ENCODE peak calls at places on chromosome X, in six cellular contexts. T is AG10803, E is neuronal stem cell, P is mucosa of descending colon, L is SJSA1, R is A673. U is an unnamed sample.

GRCh38 chrX:20623448-20623847 is 356.7 kb upstream of the RPS6KA3 start:
- DNase-seq in T (no peak), E (no peak), P (no peak), L (no peak), R (no peak), U (no peak)

GRCh38 chrX:106039920-106040319 is 1.4 kb upstream of the SERPINA7 start:
- DNase-seq in T (no peak), E (no peak), P (peak; percentile 20), L (no peak), R (no peak), U (no peak)

GRCh38 chrX:107678957-107679740 is 50.8 kb downstream of the PRPS1 start:
- DNase-seq in T (peak; percentile 69), E (no peak), P (peak; percentile 68), L (peak; percentile 41), R (peak; percentile 17), U (peak; percentile 39)

GRCh38 chrX:111100191-111100590 is 4.2 kb downstream of the PAK3 start:
- DNase-seq in T (peak; percentile 37), E (peak; percentile 21), P (peak; percentile 31), L (no peak), R (peak; percentile 62), U (no peak)

GRCh38 chrX:22674947-22675346 is 324.8 kb upstream of the DDX53 start:
- DNase-seq in T (no peak), E (no peak), P (no peak), L (no peak), R (no peak), U (no peak)

GRCh38 chrX:110000854-110001701 is 1.8 kb upstream of the TMEM164 start:
- DNase-seq in T (no peak), E (no peak), P (no peak), L (no peak), R (no peak), U (no peak)

GRCh38 chrX:67353651-67354370 is 190.0 kb upstream of the AR start:
- DNase-seq in T (peak; percentile 27), E (no peak), P (no peak), L (no peak), R (no peak), U (no peak)

GRCh38 chrX:71147496-71148277 is 3.0 kb downstream of the NLGN3 start:
- DNase-seq in T (no peak), E (no peak), P (no peak), L (no peak), R (no peak), U (no peak)

GRCh38 chrX:105190252-105190853 is 30.1 kb downstream of the TEX13A start:
- DNase-seq in T (peak; percentile 4), E (peak; percentile 29), P (peak; percentile 49), L (no peak), R (peak; percentile 35), U (no peak)

GRCh38 chrX:129984196-129984962 is 1.9 kb downstream of the BCORL1 start:
- DNase-seq in T (peak; percentile 3), E (no peak), P (peak; percentile 33), L (no peak), R (no peak), U (no peak)

GRCh38 chrX:65601126-65601525 is 66.3 kb upstream of the MSN start:
- DNase-seq in T (no peak), E (no peak), P (no peak), L (no peak), R (no peak), U (no peak)

GRCh38 chrX:124216396-124217124 is 115.9 kb upstream of the TEX13D start:
- DNase-seq in T (no peak), E (no peak), P (no peak), L (no peak), R (peak; percentile 44), U (no peak)

GRCh38 chrX:107715331-107716044 is 60.1 kb downstream of the TSC22D3 start:
- DNase-seq in T (peak; percentile 50), E (no peak), P (peak; percentile 15), L (no peak), R (no peak), U (no peak)

GRCh38 chrX:56563231-56564116 is at the start of gene UBQLN2:
- DNase-seq in T (peak; percentile 77), E (peak; percentile 39), P (peak; percentile 85), L (peak; percentile 71), R (peak; percentile 84), U (peak; percentile 32)

GRCh38 chrX:73850124-73851013 is 287.4 kb downstream of the CHIC1 start:
- DNase-seq in T (peak; percentile 6), E (no peak), P (peak; percentile 31), L (no peak), R (peak; percentile 51), U (no peak)

GRCh38 chrX:63656871-63657580 is 128.0 kb downstream of the ARHGEF9 start:
- DNase-seq in T (peak; percentile 71), E (no peak), P (no peak), L (peak; percentile 59), R (no peak), U (no peak)

GRCh38 chrX:140440891-140441290 is 64.0 kb downstream of the SOX3 start:
- DNase-seq in T (peak; percentile 26), E (no peak), P (peak; percentile 1), L (no peak), R (no peak), U (no peak)

GRCh38 chrX:37967714-37968113 is 38.6 kb upstream of the SYTL5 start:
- DNase-seq in T (no peak), E (no peak), P (no peak), L (no peak), R (no peak), U (no peak)

GRCh38 chrX:54447461-54447860 is 7.3 kb downstream of the TSR2 start:
- DNase-seq in T (peak; percentile 9), E (no peak), P (no peak), L (no peak), R (peak; percentile 22), U (no peak)

GRCh38 chrX:70664726-70665125 is 220.1 kb downstream of the DLG3 start:
- DNase-seq in T (peak; percentile 21), E (peak; percentile 0), P (peak; percentile 12), L (no peak), R (peak; percentile 7), U (no peak)

GRCh38 chrX:8971116-8971515 is 62.8 kb downstream of the FAM9B start:
- DNase-seq in T (peak; percentile 63), E (no peak), P (no peak), L (no peak), R (peak; percentile 60), U (no peak)

GRCh38 chrX:27132851-27133250 is 330.3 kb downstream of the PPP4R3C start:
- DNase-seq in T (no peak), E (no peak), P (no peak), L (no peak), R (no peak), U (no peak)

DNA sequence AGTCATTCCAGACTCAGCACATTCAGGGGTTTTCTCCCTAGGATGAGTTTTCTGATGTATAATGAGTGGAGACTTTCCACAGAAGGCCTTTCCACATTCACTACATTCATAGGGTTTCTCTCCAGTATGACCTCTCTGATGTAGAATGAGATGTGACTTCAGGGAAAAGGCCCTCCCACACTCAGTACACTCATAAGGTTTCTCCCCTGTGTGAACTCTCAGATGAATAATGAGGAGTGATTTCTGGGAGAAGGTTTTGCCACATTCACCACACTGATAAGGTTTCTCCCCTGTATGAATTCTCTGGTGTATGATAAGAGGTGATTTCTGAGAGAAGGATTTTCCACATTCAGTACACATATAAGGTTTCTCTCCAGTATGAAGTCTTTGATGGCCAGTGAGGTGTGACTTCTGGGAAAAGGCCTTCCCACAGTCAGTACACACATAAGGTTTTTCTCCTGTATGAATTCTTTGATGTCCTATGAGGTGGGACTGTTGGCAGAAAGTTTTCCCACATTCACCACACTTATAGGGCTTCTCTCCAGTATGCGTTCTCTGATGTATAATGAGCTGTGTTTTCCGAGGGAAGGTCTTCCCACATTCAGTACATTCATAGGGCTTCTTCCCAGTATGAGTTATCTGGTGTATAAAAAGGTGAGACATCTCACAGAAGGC is 12.7 kb downstream of the ZNF630 start:
- DNase-seq in T (no peak), E (no peak), P (no peak), L (no peak), R (no peak), U (no peak)
- H3K4me3 ChIP-seq in T (no peak overlapping the region), E (no peak overlapping the region), P (no peak overlapping the region), L (no peak overlapping the region), R (no peak overlapping the region), U (no peak overlapping the region)

GRCh38 chrX:119389854-119390501 is 9.2 kb upstream of the SLC25A43 start:
- DNase-seq in T (no peak), E (no peak), P (no peak), L (no peak), R (no peak), U (no peak)
- H3K4me3 ChIP-seq in T (no peak overlapping the region), E (no peak overlapping the region), P (no peak overlapping the region), L (peak overlapping the region; percentile 7), R (no peak overlapping the region), U (no peak overlapping the region)

GRCh38 chrX:51440365-51440764 is 56.0 kb downstream of the NUDT11 start:
- DNase-seq in T (no peak), E (no peak), P (no peak), L (no peak), R (no peak), U (no peak)
- H3K4me3 ChIP-seq in T (no peak overlapping the region), E (no peak overlapping the region), P (no peak overlapping the region), L (no peak overlapping the region), R (no peak overlapping the region), U (no peak overlapping the region)

DNA sequence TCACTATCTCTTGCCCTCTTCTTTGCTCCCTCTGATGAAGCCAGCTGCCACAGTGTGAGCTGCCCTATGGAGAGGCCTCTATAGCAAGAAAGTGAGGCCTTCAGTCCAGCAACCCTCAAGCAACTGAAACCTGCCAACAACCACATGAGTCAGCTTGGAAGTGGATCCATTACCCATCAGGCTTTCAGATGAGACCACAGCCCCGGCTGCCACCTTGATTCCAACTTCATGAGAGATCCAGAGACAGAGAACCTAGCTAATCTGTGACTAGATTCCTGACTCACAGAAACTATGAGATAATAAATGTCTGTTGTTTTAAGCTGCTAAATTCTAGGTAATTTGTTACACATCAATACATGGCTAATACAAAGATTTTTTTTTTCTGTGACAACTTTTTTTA is 20.4 kb upstream of the WAS start:
- DNase-seq in T (no peak), E (no peak), P (no peak), L (no peak), R (no peak), U (no peak)
- H3K4me3 ChIP-seq in T (no peak overlapping the region), E (no peak overlapping the region), P (no peak overlapping the region), L (no peak overlapping the region), R (no peak overlapping the region), U (no peak overlapping the region)

DNA sequence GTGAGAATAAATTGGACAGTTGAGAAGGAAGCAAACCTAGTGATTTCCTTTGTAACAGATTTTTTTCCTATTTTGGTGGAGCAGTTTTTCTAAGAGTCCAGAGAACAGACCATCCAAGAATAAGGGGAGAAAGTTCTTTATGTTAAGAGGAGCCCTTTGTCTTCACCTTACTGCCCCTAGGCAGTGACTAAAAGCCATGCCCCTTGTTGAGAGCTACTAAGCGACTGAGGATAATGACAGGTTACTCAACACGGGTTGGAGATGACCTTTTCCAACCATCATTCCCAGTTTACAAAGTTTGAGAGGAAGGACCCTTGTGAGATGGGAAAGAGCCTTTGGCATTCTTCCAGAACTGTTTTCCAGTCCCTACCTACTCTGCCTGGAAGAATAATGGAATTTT is 3.2 kb downstream of the CCDC160 start:
- DNase-seq in T (no peak), E (no peak), P (no peak), L (no peak), R (no peak), U (no peak)
- H3K4me3 ChIP-seq in T (no peak overlapping the region), E (no peak overlapping the region), P (no peak overlapping the region), L (no peak overlapping the region), R (no peak overlapping the region), U (no peak overlapping the region)

GRCh38 chrX:45907776-45908175 is 637.4 kb downstream of the ZNF674 start:
- DNase-seq in T (no peak), E (no peak), P (no peak), L (no peak), R (no peak), U (no peak)
- H3K4me3 ChIP-seq in T (no peak overlapping the region), E (no peak overlapping the region), P (no peak overlapping the region), L (no peak overlapping the region), R (no peak overlapping the region), U (no peak overlapping the region)

GRCh38 chrX:48919360-48919821 is 567 bp upstream of the PIM2 start:
- DNase-seq in T (no peak), E (no peak), P (no peak), L (no peak), R (no peak), U (no peak)
- H3K4me3 ChIP-seq in T (peak overlapping the region; percentile 56), E (peak overlapping the region; percentile 57), P (no peak overlapping the region), L (peak overlapping the region; percentile 59), R (peak overlapping the region; percentile 69), U (peak overlapping the region; percentile 63)

U was measured in esophagus squamous epithelium.